ENCODE peak calls at places on chromosomes 11 and 22, in seven cellular contexts. W is GM06990, R is AG04450, Z is prostate gland, B is AG04449, X is endothelial cell, K is keratinocyte. J is an unnamed sample.

GRCh38 chr11:125091247-125091876 is 20.1 kb downstream of the TMEM218 start:
- DNase-seq in W (no peak), R (peak; percentile 58), Z (no peak), B (peak; percentile 28), X (peak; percentile 49), K (no peak), J (no peak)

GRCh38 chr22:29102300-29102699 is 29.5 kb downstream of the KREMEN1 start:
- DNase-seq in W (no peak), R (no peak), Z (no peak), B (no peak), X (no peak), K (no peak), J (no peak)

GRCh38 chr11:117570701-117571100 is 226.3 kb downstream of the DSCAML1 start:
- DNase-seq in W (no peak), R (no peak), Z (no peak), B (no peak), X (no peak), K (no peak), J (no peak)

GRCh38 chr11:8863838-8864237 is 47.2 kb upstream of the AKIP1 start:
- DNase-seq in W (no peak), R (no peak), Z (no peak), B (no peak), X (no peak), K (no peak), J (no peak)

GRCh38 chr22:41777749-41778395 is 22.6 kb upstream of the CCDC134 start:
- DNase-seq in W (no peak), R (no peak), Z (no peak), B (no peak), X (no peak), K (no peak), J (no peak)

GRCh38 chr11:130068986-130069683 is 559 bp upstream of the APLP2 start:
- DNase-seq in W (peak; percentile 68), R (peak; percentile 55), Z (peak; percentile 71), B (no peak), X (peak; percentile 47), K (peak; percentile 61), J (peak; percentile 77)

GRCh38 chr22:35231585-35232084 is 25.7 kb upstream of the HMGXB4 start:
- DNase-seq in W (peak; percentile 25), R (peak; percentile 11), Z (peak; percentile 77), B (no peak), X (peak; percentile 78), K (peak; percentile 36), J (no peak)

GRCh38 chr11:109971184-109971523 is 122.0 kb upstream of the ZC3H12C start:
- DNase-seq in W (no peak), R (no peak), Z (no peak), B (peak; percentile 14), X (no peak), K (no peak), J (peak; percentile 16)

GRCh38 chr11:47163198-47163597 is 13.5 kb downstream of the ARFGAP2 start:
- DNase-seq in W (no peak), R (no peak), Z (no peak), B (no peak), X (no peak), K (no peak), J (no peak)

GRCh38 chr11:115178705-115179104 is 325.5 kb downstream of the CADM1 start:
- DNase-seq in W (no peak), R (no peak), Z (no peak), B (no peak), X (no peak), K (no peak), J (no peak)

GRCh38 chr11:84313830-84314359 is 1027.7 kb upstream of the CCDC90B start:
- DNase-seq in W (no peak), R (no peak), Z (no peak), B (no peak), X (no peak), K (no peak), J (no peak)

GRCh38 chr11:1233351-1234053 is 10.6 kb downstream of the MUC5B start:
- DNase-seq in W (no peak), R (no peak), Z (no peak), B (no peak), X (peak; percentile 2), K (no peak), J (no peak)

GRCh38 chr11:33682019-33682418 is 18.6 kb downstream of the C11orf91 start:
- DNase-seq in W (no peak), R (no peak), Z (no peak), B (no peak), X (no peak), K (no peak), J (no peak)

GRCh38 chr11:128493570-128493965 is 93.8 kb downstream of the ETS1 start:
- DNase-seq in W (no peak), R (no peak), Z (no peak), B (no peak), X (no peak), K (no peak), J (no peak)

GRCh38 chr11:6237271-6237670 is 1.6 kb upstream of the CNGA4 start:
- DNase-seq in W (no peak), R (no peak), Z (no peak), B (no peak), X (no peak), K (no peak), J (no peak)

GRCh38 chr22:49056301-49056700 is 771.4 kb downstream of the BRD1 start:
- DNase-seq in W (no peak), R (no peak), Z (no peak), B (no peak), X (no peak), K (no peak), J (no peak)

GRCh38 chr11:20117291-20117690 is 43.0 kb downstream of the DBX1 start:
- DNase-seq in W (no peak), R (no peak), Z (no peak), B (no peak), X (no peak), K (no peak), J (no peak)

GRCh38 chr11:15665368-15665871 is 550.7 kb downstream of the INSC start:
- DNase-seq in W (no peak), R (no peak), Z (no peak), B (no peak), X (no peak), K (no peak), J (no peak)

GRCh38 chr11:58958500-58958899 is 19.2 kb downstream of the GLYATL1 start:
- DNase-seq in W (no peak), R (no peak), Z (no peak), B (no peak), X (peak; percentile 30), K (no peak), J (no peak)
- TF ChIP-seq CTCF in W (peak; percentile 74), R (peak; percentile 31), Z (peak; percentile 14), B (no peak), X (peak; percentile 60), K (peak; percentile 48), J (peak; percentile 37)

GRCh38 chr22:37982151-37982838 is 2.1 kb downstream of the SOX10 start:
- DNase-seq in W (no peak), R (no peak), Z (no peak), B (no peak), X (no peak), K (no peak), J (no peak)

GRCh38 chr22:37985050-37985585 is 763 bp upstream of the SOX10 start:
- DNase-seq in W (no peak), R (no peak), Z (no peak), B (no peak), X (no peak), K (no peak), J (no peak)

GRCh38 chr22:37983860-37984791 is at the start of gene SOX10:
- DNase-seq in W (no peak), R (no peak), Z (no peak), B (no peak), X (no peak), K (no peak), J (no peak)

GRCh38 chr22:37981282-37982011 is 2.9 kb downstream of the SOX10 start:
- DNase-seq in W (no peak), R (no peak), Z (no peak), B (no peak), X (no peak), K (no peak), J (no peak)

DNA sequence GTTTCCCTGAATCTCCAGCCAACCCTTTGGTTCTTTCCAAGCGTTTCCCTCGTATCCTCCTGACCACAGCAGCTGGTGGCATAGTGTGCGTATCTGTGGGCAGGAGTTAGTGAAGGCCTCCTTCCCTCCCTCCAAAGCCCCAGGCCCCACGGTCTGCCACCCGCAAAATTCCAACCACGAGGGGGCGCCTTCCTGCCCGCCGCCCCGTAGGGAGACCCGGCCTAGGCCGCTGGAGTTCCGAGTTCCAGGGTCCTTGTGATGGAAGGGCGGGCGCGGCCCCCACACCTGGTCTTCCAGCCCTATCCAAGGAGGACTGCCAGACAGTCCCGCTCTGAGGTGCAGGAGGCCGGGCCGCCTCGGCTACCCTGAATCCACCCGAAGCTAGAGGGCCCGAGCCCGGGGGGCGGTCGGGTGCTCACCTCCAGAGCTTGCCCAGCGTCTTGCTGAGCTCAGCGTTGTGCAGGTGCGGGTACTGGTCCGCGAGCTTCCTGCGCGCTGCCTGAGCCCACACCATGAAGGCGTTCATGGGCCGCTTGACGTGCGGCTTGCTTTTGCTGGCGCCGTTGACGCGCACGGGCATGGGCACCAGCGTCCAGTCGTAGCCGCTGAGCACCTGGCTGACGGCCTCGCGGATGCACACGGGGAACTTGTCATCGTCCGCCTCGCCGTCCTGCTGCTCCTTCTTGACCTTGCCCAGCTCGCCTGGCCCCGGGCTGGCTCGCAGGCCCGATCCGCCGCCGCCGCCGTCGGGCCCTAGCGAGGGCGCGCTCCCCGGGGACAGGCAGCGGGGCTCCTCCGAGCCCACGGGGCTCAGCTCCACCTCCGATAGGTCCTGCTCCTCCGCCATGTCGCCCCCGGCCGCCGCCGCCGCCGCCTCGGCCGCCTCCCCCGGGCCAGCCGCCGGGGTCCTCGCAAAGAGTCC is 1.2 kb downstream of the SOX10 start:
- DNase-seq in W (no peak), R (no peak), Z (no peak), B (no peak), X (peak; percentile 69), K (no peak), J (no peak)
- TF ChIP-seq CTCF in W (no peak), R (peak; percentile 24), Z (no peak), B (peak; percentile 3), X (peak; percentile 81), K (peak; percentile 21), J (peak; percentile 55)

GRCh38 chr11:35274909-35275807 is 136.2 kb downstream of the CD44 start:
- DNase-seq in W (no peak), R (no peak), Z (peak; percentile 88), B (no peak), X (no peak), K (no peak), J (no peak)
- TF ChIP-seq CTCF in W (no peak), R (no peak), Z (no peak), B (no peak), X (no peak), K (peak; percentile 27), J (no peak)

DNA sequence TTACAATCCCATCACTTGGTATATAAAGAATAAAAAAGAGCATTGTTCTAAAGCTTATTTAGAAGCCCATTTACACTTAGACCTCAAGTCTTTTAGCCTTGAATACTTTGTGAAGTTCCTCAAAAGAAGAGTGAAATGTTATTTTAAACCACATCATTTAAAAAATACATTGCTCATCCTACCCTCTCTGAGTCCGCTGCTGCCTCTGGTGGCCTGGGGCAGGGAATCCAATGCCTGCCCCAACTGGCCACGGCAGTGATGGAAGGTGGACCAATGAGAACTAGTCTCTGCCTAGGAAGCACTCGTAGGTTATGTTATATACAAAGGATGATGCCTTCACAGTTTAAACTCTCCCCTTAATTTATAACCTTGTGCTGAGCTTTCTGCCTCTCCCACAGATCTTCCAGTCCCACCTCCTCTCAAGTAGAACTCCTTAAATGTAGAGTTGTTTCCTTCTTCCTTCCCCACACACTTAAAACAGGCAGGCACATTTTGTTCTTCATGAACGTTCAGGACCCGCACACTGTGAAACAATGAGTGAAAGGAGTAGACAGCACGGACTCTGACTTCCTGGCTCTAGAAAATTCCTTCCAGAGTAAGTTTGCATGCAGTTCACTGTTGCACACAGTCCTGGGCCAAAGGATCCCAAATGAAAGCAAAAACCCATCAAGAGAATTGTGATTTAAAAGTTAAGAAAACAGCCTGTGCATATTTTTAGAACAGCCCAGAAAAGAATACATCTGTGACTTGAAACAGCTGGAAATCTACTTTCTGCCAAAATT is 167.8 kb downstream of the RRAS2 start:
- DNase-seq in W (no peak), R (no peak), Z (no peak), B (no peak), X (no peak), K (no peak), J (no peak)
- TF ChIP-seq CTCF in W (no peak), R (no peak), Z (no peak), B (no peak), X (no peak), K (no peak), J (no peak)

J was measured in HFF-Myc.